ENCODE peak calls at places on chromosomes 13 and 19, in seven cellular contexts. S is AG04450, P is foreskin fibroblast, Z is left ventricle myocardium inferior, R is cardiac fibroblast, F is progenitor cell of endocrine pancreas, C is neural crest cell. W is an unnamed sample.

GRCh38 chr13:30869491-30869890 is 36.6 kb upstream of the MEDAG start:
- DNase-seq in S (no peak), P (peak), Z (peak), R (peak), F (no peak), C (no peak), W (no peak)

GRCh38 chr19:51695702-51696315 is 2.7 kb downstream of the SPACA6 start:
- DNase-seq in S (no peak), P (no peak), Z (no peak), R (no peak), F (no peak), C (no peak), W (peak)

GRCh38 chr19:21472507-21472906 is 32.9 kb upstream of the ZNF429 start:
- DNase-seq in S (no peak), P (no peak), Z (no peak), R (no peak), F (no peak), C (no peak), W (no peak)

GRCh38 chr19:18500376-18500775 is 21.5 kb downstream of the ELL start:
- DNase-seq in S (no peak), P (no peak), Z (peak), R (peak), F (no peak), C (no peak), W (no peak)

GRCh38 chr19:33613601-33614000 is 8.2 kb upstream of the CHST8 start:
- DNase-seq in S (no peak), P (no peak), Z (no peak), R (no peak), F (no peak), C (no peak), W (no peak)

GRCh38 chr13:47064381-47064780 is 167.5 kb upstream of the HTR2A start:
- DNase-seq in S (no peak), P (no peak), Z (no peak), R (no peak), F (no peak), C (no peak), W (no peak)

GRCh38 chr13:109949395-109949794 is 163.0 kb upstream of the IRS2 start:
- DNase-seq in S (no peak), P (peak), Z (no peak), R (no peak), F (no peak), C (no peak), W (no peak)

GRCh38 chr19:58305932-58306323 is 751 bp downstream of the ERVK3-1 start:
- DNase-seq in S (no peak), P (no peak), Z (no peak), R (peak), F (no peak), C (no peak), W (peak)

GRCh38 chr13:29847501-29847983 is 2.9 kb downstream of the UBL3 start:
- DNase-seq in S (no peak), P (peak), Z (no peak), R (peak), F (no peak), C (peak), W (no peak)

GRCh38 chr13:27599845-27600553 is 20.3 kb downstream of the LNX2 start:
- DNase-seq in S (no peak), P (peak), Z (no peak), R (peak), F (no peak), C (no peak), W (no peak)

GRCh38 chr13:26457212-26457611 is 100.3 kb upstream of the WASF3 start:
- DNase-seq in S (no peak), P (peak), Z (no peak), R (no peak), F (no peak), C (no peak), W (no peak)

GRCh38 chr19:13794388-13794751 is 873 bp upstream of the ZSWIM4 start:
- DNase-seq in S (peak), P (peak), Z (peak), R (peak), F (no peak), C (no peak), W (no peak)

GRCh38 chr19:3184847-3185481 is 766 bp upstream of the NCLN start:
- DNase-seq in S (no peak), P (peak), Z (peak), R (peak), F (no peak), C (no peak), W (no peak)

GRCh38 chr19:7852851-7853759 is 21.1 kb downstream of the PRR36 start:
- DNase-seq in S (no peak), P (peak), Z (peak), R (peak), F (peak), C (peak), W (peak)

GRCh38 chr19:9857920-9858746 is 23.0 kb downstream of the PIN1 start:
- DNase-seq in S (no peak), P (no peak), Z (no peak), R (no peak), F (no peak), C (no peak), W (peak)

GRCh38 chr13:113947321-113948033 is 26.4 kb downstream of the C13orf46 start:
- DNase-seq in S (no peak), P (peak), Z (peak), R (peak), F (no peak), C (no peak), W (no peak)

GRCh38 chr13:113951246-113951999 is 22.5 kb downstream of the C13orf46 start:
- DNase-seq in S (no peak), P (peak), Z (peak), R (peak), F (no peak), C (peak), W (peak)

GRCh38 chr13:113950451-113951245 is 23.2 kb downstream of the C13orf46 start:
- DNase-seq in S (no peak), P (no peak), Z (no peak), R (no peak), F (no peak), C (no peak), W (no peak)

GRCh38 chr13:113948034-113948742 is 25.7 kb downstream of the C13orf46 start:
- DNase-seq in S (no peak), P (peak), Z (peak), R (no peak), F (no peak), C (no peak), W (no peak)

DNA sequence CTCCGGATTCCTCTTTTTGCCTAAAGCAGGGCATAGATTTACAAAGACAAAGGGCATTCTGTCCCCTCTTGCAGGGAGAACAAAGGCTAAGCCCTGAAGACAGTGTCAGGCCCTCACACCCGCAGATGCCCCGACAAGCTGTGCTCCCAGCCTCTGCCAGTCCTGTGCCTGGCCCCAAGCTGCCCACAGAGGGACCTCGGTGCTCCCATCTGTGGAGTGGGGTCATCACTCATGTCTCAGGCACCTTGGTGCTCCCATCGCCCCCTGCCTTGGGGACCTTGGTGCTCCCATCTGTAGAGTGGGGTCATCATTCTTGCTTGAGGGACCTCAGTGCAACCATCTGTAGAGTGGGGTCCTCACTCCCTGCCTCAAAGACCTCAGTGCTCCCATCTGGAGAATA is 24.3 kb downstream of the C13orf46 start:
- DNase-seq in S (no peak), P (no peak), Z (peak), R (no peak), F (no peak), C (no peak), W (no peak)
- TF ChIP-seq CTCF in S (no peak), P (no peak), Z (no peak), R (no peak), F (no peak), C (no peak), W (no peak)

DNA sequence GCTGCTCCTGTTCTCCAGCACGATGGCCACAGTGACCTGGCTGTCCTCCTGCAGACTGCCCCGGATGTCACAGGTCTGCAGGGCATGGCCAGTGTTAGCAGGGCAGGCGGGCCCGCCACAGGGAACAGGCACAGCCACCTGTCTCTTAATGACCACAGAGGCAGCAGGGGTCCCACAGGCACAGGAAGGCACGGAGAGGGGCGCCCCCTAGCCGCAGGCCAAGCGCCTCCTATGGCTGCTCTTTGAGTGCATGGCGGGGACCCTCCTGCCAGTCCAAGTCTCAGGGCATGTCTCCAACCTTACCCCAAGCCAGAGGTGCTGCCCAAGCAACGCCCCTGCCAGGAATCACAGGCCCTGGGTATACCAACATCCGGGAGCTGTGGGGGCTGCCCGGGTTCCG is 14.1 kb downstream of the IZUMO4 start:
- DNase-seq in S (no peak), P (no peak), Z (no peak), R (no peak), F (no peak), C (no peak), W (no peak)
- TF ChIP-seq CTCF in S (no peak), P (no peak), Z (no peak), R (no peak), F (peak), C (no peak), W (peak)

GRCh38 chr19:339262-339887 is 5.2 kb downstream of the MIER2 start:
- DNase-seq in S (no peak), P (no peak), Z (no peak), R (no peak), F (no peak), C (no peak), W (no peak)
- TF ChIP-seq CTCF in S (no peak), P (no peak), Z (no peak), R (no peak), F (no peak), C (no peak), W (no peak)

DNA sequence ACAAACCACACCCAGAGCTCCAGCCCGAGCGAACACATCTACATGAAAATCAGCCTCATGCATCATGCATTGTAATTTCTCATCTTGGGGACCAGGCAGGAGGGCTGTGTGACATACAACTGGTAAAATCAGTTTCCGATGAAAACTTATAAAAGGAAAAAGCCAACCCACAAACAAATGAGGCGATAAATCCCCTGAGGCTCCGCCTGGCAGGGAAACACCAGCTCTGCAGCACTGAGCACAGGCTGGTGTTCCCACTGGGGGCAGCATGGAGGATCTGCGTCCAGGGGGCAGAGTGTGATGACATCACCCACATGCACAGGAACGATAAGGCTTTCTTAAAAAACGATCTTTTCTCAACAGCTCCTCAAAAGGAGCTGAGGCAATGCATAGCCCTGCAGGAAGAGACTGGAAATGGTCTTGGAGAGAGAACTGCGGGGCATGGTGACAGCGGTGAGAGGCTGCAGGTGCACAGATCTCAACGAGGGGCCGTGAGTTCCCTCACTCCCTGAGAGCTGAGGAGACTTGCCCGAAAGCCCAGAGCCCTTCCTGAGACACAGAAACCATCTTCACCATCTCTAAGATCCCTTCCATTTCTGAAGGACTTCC is 24.6 kb downstream of the SH3GL1 start:
- DNase-seq in S (no peak), P (peak), Z (no peak), R (peak), F (no peak), C (no peak), W (peak)
- TF ChIP-seq CTCF in S (peak), P (peak), Z (no peak), R (peak), F (peak), C (peak), W (peak)

DNA sequence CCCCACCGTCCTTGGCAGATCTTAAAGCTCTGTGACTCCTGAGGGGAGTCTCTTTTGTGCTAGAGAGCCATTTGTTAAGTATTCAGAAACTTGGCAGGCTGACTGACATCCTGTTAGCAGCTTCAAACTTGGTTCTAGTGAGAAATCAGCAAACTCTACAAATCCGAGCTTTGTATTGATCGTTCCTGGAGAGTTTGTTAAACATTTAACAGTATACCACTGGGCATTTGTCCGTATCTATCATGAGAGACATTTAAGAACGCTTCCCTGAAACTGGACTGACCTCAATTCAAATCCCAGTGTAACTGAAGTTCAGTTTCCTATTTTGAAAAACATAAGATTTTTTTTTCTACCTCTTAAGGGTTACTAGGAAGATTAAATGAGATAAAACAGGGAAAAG is 3.2 kb downstream of the ATP12A start:
- DNase-seq in S (no peak), P (no peak), Z (no peak), R (no peak), F (no peak), C (no peak), W (no peak)
- TF ChIP-seq CTCF in S (no peak), P (no peak), Z (no peak), R (no peak), F (no peak), C (no peak), W (no peak)

DNA sequence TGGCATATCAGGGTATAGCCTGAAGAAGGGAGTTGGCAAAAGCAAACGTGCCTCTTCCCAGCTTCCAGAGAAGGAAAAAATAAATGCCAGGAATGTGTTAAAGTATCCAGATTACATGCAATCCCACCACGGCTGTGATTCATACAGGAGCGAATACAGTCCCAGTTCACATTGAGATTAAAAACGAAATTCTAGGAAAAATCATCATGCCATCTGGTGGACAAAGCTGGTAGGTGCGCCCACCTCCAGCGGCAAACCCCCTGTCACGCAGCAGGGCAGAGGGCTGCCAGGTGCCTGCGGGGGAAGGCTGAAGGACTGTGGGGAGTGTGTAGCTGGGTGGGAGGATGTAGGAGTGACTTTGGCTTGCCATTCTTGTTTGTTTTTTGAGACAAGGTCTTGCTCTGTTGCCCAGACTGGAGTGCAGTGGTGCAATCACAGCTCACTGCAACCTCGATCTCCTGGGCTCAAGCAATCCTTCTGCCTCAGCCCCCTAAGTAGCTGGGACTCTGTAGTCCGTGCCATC is 6.4 kb upstream of the DMWD start:
- DNase-seq in S (peak), P (peak), Z (peak), R (peak), F (peak), C (peak), W (peak)
- TF ChIP-seq CTCF in S (peak), P (peak), Z (peak), R (peak), F (peak), C (peak), W (peak)

DNA sequence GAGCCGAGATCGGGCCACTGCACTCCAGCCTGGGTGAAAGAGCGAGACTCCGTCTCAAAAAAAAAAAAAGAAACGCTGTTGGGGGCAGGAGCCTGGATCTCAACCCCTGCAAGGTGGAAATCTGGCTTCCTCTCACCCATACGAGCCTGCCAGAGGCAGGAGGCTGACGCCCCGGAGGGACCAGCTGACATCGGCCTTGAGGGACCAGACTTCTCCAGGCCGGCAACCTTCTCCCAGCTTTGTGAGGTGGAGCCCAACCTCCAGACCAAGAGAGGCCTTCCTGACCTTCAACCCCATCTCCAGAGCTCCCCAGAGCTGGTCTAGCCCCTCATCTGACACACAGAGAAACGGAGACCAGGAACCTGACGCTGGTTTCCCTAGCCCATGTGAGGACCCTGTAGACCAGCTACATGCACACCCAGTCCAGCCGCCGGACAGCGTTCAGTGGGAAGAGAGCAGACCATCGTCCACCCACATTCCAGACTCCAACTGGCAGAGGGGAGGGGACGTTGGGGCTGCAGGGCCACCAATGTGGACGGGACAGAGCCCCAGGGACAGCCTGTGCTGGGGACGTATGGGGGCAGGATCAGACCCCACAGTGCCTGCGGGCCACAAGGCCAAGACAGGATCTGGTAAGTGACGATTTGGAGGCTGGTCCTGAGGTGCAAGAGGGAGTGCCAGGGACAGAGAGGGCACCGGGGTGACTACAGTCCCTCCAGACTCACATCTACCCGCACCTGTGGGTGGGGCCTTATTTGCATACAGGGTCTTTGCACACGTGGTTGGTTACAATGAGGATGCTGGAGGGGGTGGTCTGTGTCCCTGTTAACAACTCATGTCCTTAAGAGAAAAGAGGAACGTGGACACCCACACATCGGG is 11.4 kb downstream of the SBNO2 start:
- DNase-seq in S (no peak), P (no peak), Z (no peak), R (no peak), F (no peak), C (no peak), W (no peak)
- TF ChIP-seq CTCF in S (no peak), P (no peak), Z (no peak), R (no peak), F (no peak), C (no peak), W (no peak)